ENCODE peak calls at places on chromosomes 11 and 22, in five cellular contexts. M, L, O, C and X are unnamed samples.

GRCh38 chr11:59173964-59174663 is 2.2 kb downstream of the DTX4 start:
- DNase-seq in L (peak), C (no peak), M (no peak), O (no peak), X (no peak)

GRCh38 chr22:28015676-28016601 is 96.9 kb upstream of the PITPNB start:
- DNase-seq in M (no peak), O (no peak), L (no peak), C (no peak), X (no peak)

GRCh38 chr11:108647701-108648527 is 17.0 kb upstream of the DDX10 start:
- DNase-seq in C (peak), O (peak), L (no peak), M (peak), X (peak)

GRCh38 chr11:3120071-3120792 is 44.9 kb downstream of the OSBPL5 start:
- DNase-seq in L (no peak), M (peak), O (no peak), C (no peak), X (no peak)

GRCh38 chr11:7592706-7593105 is 78.9 kb downstream of the PPFIBP2 start:
- DNase-seq in M (peak), L (no peak), C (no peak), O (no peak), X (no peak)

GRCh38 chr11:128848815-128849455 is 18.2 kb downstream of the KCNJ1 start:
- DNase-seq in O (peak), L (peak), M (peak), C (peak), X (no peak)

GRCh38 chr22:43014062-43014875 is 680 bp downstream of the PACSIN2 start:
- DNase-seq in O (peak), M (peak), C (peak), L (peak), X (no peak)

GRCh38 chr22:40668611-40669390 is 10.5 kb upstream of the MCHR1 start:
- DNase-seq in O (no peak), L (no peak), M (no peak), C (no peak), X (no peak)

GRCh38 chr11:1765871-1766718 is 2.4 kb upstream of the CTSD start:
- DNase-seq in C (no peak), M (no peak), L (no peak), O (peak), X (no peak)

GRCh38 chr11:134675983-134676382 is 263.9 kb upstream of the B3GAT1 start:
- DNase-seq in C (no peak), O (no peak), L (no peak), M (no peak), X (no peak)

GRCh38 chr11:119048644-119049043 is 8.4 kb downstream of the HYOU1 start:
- DNase-seq in C (no peak), M (no peak), L (no peak), O (no peak), X (no peak)

GRCh38 chr22:45263790-45264269 is 20.9 kb upstream of the UPK3A start:
- DNase-seq in M (peak), L (peak), C (no peak), O (no peak), X (peak)

GRCh38 chr11:64765291-64765803 is 5.6 kb upstream of the PYGM start:
- DNase-seq in C (no peak), L (no peak), O (no peak), M (no peak), X (no peak)

GRCh38 chr11:10758959-10759358 is 7.9 kb downstream of the CTR9 start:
- DNase-seq in L (no peak), O (no peak), C (no peak), M (no peak), X (no peak)

GRCh38 chr11:61959026-61959608 is 8.3 kb downstream of the FTH1 start:
- DNase-seq in M (no peak), O (no peak), C (no peak), L (no peak), X (no peak)

GRCh38 chr22:32531955-32532818 is 57.6 kb downstream of the FBXO7 start:
- DNase-seq in L (no peak), O (no peak), C (no peak), M (peak), X (peak)

GRCh38 chr11:128417607-128418324 is 169.6 kb downstream of the ETS1 start:
- DNase-seq in C (no peak), M (peak), O (no peak), L (no peak), X (no peak)

GRCh38 chr11:63554901-63555218 is 8.3 kb downstream of the PLAAT2 start:
- DNase-seq in C (no peak), M (no peak), L (no peak), O (no peak), X (no peak)

GRCh38 chr11:102280237-102280833 is 36.9 kb upstream of the BIRC3 start:
- DNase-seq in C (no peak), M (no peak), O (no peak), L (no peak), X (no peak)

GRCh38 chr11:18650859-18651557 is 16.9 kb upstream of the SPTY2D1 start:
- DNase-seq in O (peak), M (peak), C (no peak), L (peak), X (no peak)

GRCh38 chr22:43152355-43153071 is 1.2 kb downstream of the TSPO start:
- DNase-seq in C (peak), M (peak), L (peak), O (peak), X (no peak)

GRCh38 chr11:78417175-78417887 is at the start of gene GAB2:
- DNase-seq in M (no peak), O (peak), C (peak), L (no peak), X (no peak)

GRCh38 chr11:8251767-8252295 is 11.8 kb downstream of the LMO1 start:
- DNase-seq in M (no peak), L (no peak), O (no peak), C (no peak), X (no peak)

GRCh38 chr11:5605849-5606248 is 9.4 kb downstream of the TRIM6 start:
- DNase-seq in O (no peak), L (no peak), C (no peak), M (no peak), X (peak)

GRCh38 chr22:26259510-26259909 is 90.2 kb downstream of the SEZ6L start:
- DNase-seq in O (no peak), C (no peak), L (no peak), M (no peak), X (no peak)

GRCh38 chr11:134606251-134606650 is 194.2 kb upstream of the B3GAT1 start:
- DNase-seq in O (no peak), C (no peak), M (no peak), L (no peak), X (no peak)

GRCh38 chr11:68181719-68182451 is 31.2 kb downstream of the KMT5B start:
- DNase-seq in L (no peak), M (no peak), C (no peak), O (no peak), X (no peak)

GRCh38 chr22:24510694-24511625 is 15.8 kb downstream of the UPB1 start:
- DNase-seq in M (no peak), O (no peak), L (no peak), C (no peak), X (no peak)

GRCh38 chr11:98601181-98601773 is 419.5 kb upstream of the CNTN5 start:
- DNase-seq in L (no peak), O (no peak), M (no peak), C (no peak), X (no peak)

GRCh38 chr11:11608783-11609232 is 13.0 kb downstream of the GALNT18 start:
- DNase-seq in L (no peak), M (no peak), O (no peak), C (no peak), X (peak)

GRCh38 chr11:18731949-18732821 is 6.2 kb upstream of the IGSF22 start:
- DNase-seq in O (peak), M (no peak), L (peak), C (peak), X (no peak)

GRCh38 chr11:69914286-69915150 is 95.3 kb upstream of the FGF3 start:
- DNase-seq in L (no peak), O (no peak), C (no peak), M (no peak), X (peak)

GRCh38 chr11:101096036-101096704 is 33.4 kb downstream of the PGR start:
- DNase-seq in O (no peak), C (no peak), M (peak), L (no peak), X (no peak)

GRCh38 chr22:49213731-49214352 is 613.8 kb downstream of the BRD1 start:
- DNase-seq in O (no peak), M (peak), C (no peak), L (no peak), X (no peak)

GRCh38 chr11:37352485-37352884 is 754.4 kb upstream of the RAG2 start:
- DNase-seq in O (no peak), C (no peak), M (no peak), L (no peak), X (no peak)

GRCh38 chr22:30978304-30978962 is 9.4 kb downstream of the TUG1 start:
- DNase-seq in L (no peak), M (no peak), O (no peak), C (no peak), X (no peak)

GRCh38 chr22:27270818-27271510 is 530.6 kb downstream of the MN1 start:
- DNase-seq in M (peak), L (no peak), C (no peak), O (no peak), X (no peak)

GRCh38 chr11:117515892-117516291 is 188.2 kb downstream of the CEP164 start:
- DNase-seq in C (no peak), O (no peak), M (no peak), L (no peak), X (no peak)

GRCh38 chr22:44133901-44134511 is 46.7 kb upstream of the PARVG start:
- DNase-seq in O (no peak), L (no peak), M (peak), C (no peak), X (no peak)

GRCh38 chr11:111793863-111794262 is 27.7 kb upstream of the PPP2R1B start:
- DNase-seq in C (no peak), M (no peak), L (no peak), O (no peak), X (peak)